ENCODE peak calls at places on chromosome 11, in ten cellular contexts. E is fibroblast of gingiva; I is mesendoderm; W is stimulated activated CD4-positive, alpha-beta T cell treated with anti-CD3 and anti-CD28 coated beads, Interleukin-12 subunit alpha, Interleukin-12 subunit beta, amount 100 ng/mL, for 24 hours; Z is AG08396; A is iris pigment epithelial cell; F is GF-D8; N is EH; G is T-helper 2 cell; T is epithelial cell of prostate. O is an unnamed sample.

GRCh38 chr11:13486926-13487660 is 8.7 kb downstream of the PTH start:
- DNase-seq in G (peak), T (no peak), N (no peak), A (peak), I (peak), W (peak), F (no peak), E (no peak), Z (peak), O (peak)

GRCh38 chr11:59427068-59427382 is 812 bp upstream of the OR5A2 start:
- DNase-seq in E (no peak), I (peak), T (no peak), A (no peak), N (no peak), G (no peak), Z (no peak), F (no peak), W (no peak), O (no peak)

GRCh38 chr11:75147875-75148263 is 3.0 kb upstream of the SLCO2B1 start:
- DNase-seq in A (no peak), W (no peak), G (no peak), E (no peak), Z (no peak), T (no peak), F (no peak), N (no peak), I (no peak), O (no peak)

GRCh38 chr11:123642435-123642834 is 12.0 kb downstream of the SCN3B start:
- DNase-seq in I (peak), A (no peak), E (no peak), N (no peak), T (no peak), Z (no peak), F (no peak), G (no peak), W (no peak), O (no peak)

GRCh38 chr11:18081551-18081950 is 24.3 kb downstream of the SAAL1 start:
- DNase-seq in A (no peak), I (no peak), N (no peak), E (no peak), G (no peak), F (no peak), Z (no peak), W (no peak), T (no peak), O (no peak)

GRCh38 chr11:34214961-34215805 is 109.8 kb downstream of the NAT10 start:
- DNase-seq in T (peak), E (no peak), W (peak), F (no peak), Z (no peak), G (peak), I (peak), N (peak), A (peak), O (no peak)

GRCh38 chr11:65251476-65251875 is 10.3 kb upstream of the POLA2 start:
- DNase-seq in F (no peak), G (no peak), A (peak), Z (no peak), E (peak), N (no peak), T (no peak), I (no peak), W (no peak), O (no peak)

GRCh38 chr11:122727101-122727929 is 71.8 kb downstream of the UBASH3B start:
- DNase-seq in E (peak), I (no peak), T (no peak), Z (no peak), F (no peak), W (no peak), A (no peak), N (peak), G (no peak), O (no peak)

GRCh38 chr11:17129003-17129402 is 51.5 kb upstream of the RPS13 start:
- DNase-seq in E (no peak), W (no peak), I (no peak), Z (peak), T (no peak), A (peak), F (no peak), G (no peak), N (no peak), O (no peak)

GRCh38 chr11:2361565-2361964 is 15.5 kb upstream of the CD81 start:
- DNase-seq in A (no peak), G (no peak), I (no peak), W (no peak), Z (no peak), N (no peak), E (no peak), T (no peak), F (no peak), O (no peak)

GRCh38 chr11:62654297-62654696 is 1.2 kb upstream of the INTS5 start:
- DNase-seq in F (no peak), W (no peak), Z (no peak), N (no peak), I (no peak), A (no peak), T (no peak), E (no peak), G (no peak), O (no peak)

GRCh38 chr11:8092587-8093424 is 11.8 kb downstream of the TUB start:
- DNase-seq in T (no peak), I (peak), N (peak), A (peak), W (peak), E (peak), F (no peak), G (peak), Z (peak), O (peak)

GRCh38 chr11:109729761-109730160 is 307.8 kb downstream of the C11orf87 start:
- DNase-seq in W (no peak), G (no peak), I (no peak), T (no peak), A (no peak), N (no peak), F (no peak), E (no peak), Z (no peak), O (no peak)

O was measured in cardiac muscle cell.